ENCODE peak calls at places on chromosomes 2 and 18, in seven cellular contexts. S is HTR-8/SVneo; Y is stimulated activated CD8-positive, alpha-beta memory T cell treated with anti-CD3 and anti-CD28 coated beads, Interleukin-4, amount 100 ng/mL, for 1 hour; Q is GM23338; Z is NCI-H460; M is CD8-positive, alpha-beta T cell; I is activated T-cell treated with anti-CD3 and anti-CD28 coated beads for 48 hours. V is an unnamed sample.

GRCh38 chr18:69845588-69846506 is 101.8 kb downstream of the CD226 start:
- DNase-seq in S (no peak), Y (no peak), Q (peak; percentile 43), Z (peak; percentile 59), M (no peak), I (no peak), V (no peak)

GRCh38 chr2:130332271-130333073 is 10.2 kb upstream of the IMP4 start:
- DNase-seq in S (peak; percentile 74), Y (peak; percentile 36), Q (peak; percentile 82), Z (peak; percentile 72), M (peak; percentile 80), I (peak; percentile 68), V (no peak)

GRCh38 chr18:54233228-54233625 is 8.8 kb upstream of the MBD2 start:
- DNase-seq in S (no peak), Y (no peak), Q (no peak), Z (no peak), M (no peak), I (no peak), V (no peak)

GRCh38 chr2:201856561-201856960 is 50.2 kb downstream of the CDK15 start:
- DNase-seq in S (no peak), Y (no peak), Q (no peak), Z (no peak), M (no peak), I (no peak), V (no peak)

GRCh38 chr2:102932521-102932920 is 170.7 kb downstream of the TMEM182 start:
- DNase-seq in S (no peak), Y (no peak), Q (no peak), Z (no peak), M (no peak), I (no peak), V (no peak)

GRCh38 chr2:205679410-205680009 is 2.8 kb upstream of the NRP2 start:
- DNase-seq in S (no peak), Y (no peak), Q (peak; percentile 37), Z (no peak), M (no peak), I (no peak), V (no peak)

GRCh38 chr2:65991332-65991731 is 443.6 kb upstream of the MEIS1 start:
- DNase-seq in S (no peak), Y (no peak), Q (peak; percentile 5), Z (no peak), M (no peak), I (no peak), V (no peak)

GRCh38 chr18:78805840-78806239 is 173.8 kb upstream of the SALL3 start:
- DNase-seq in S (no peak), Y (no peak), Q (no peak), Z (no peak), M (no peak), I (no peak), V (no peak)

GRCh38 chr2:23592898-23593297 is 207.9 kb downstream of the KLHL29 start:
- DNase-seq in S (no peak), Y (no peak), Q (no peak), Z (no peak), M (no peak), I (no peak), V (no peak)

GRCh38 chr2:182715121-182715895 is 749 bp upstream of the DNAJC10 start:
- DNase-seq in S (peak; percentile 17), Y (no peak), Q (no peak), Z (peak; percentile 40), M (no peak), I (no peak), V (no peak)

GRCh38 chr2:105888625-105889024 is 143.9 kb downstream of the NCK2 start:
- DNase-seq in S (no peak), Y (no peak), Q (peak; percentile 58), Z (no peak), M (no peak), I (no peak), V (no peak)

GRCh38 chr2:147495741-147496140 is 349.1 kb upstream of the ACVR2A start:
- DNase-seq in S (no peak), Y (no peak), Q (no peak), Z (no peak), M (no peak), I (no peak), V (no peak)

GRCh38 chr2:21715865-21716264 is 592.1 kb downstream of the TDRD15 start:
- DNase-seq in S (no peak), Y (no peak), Q (peak; percentile 2), Z (no peak), M (no peak), I (no peak), V (no peak)

GRCh38 chr2:95099910-95100309 is 21.7 kb downstream of the MRPS5 start:
- DNase-seq in S (no peak), Y (no peak), Q (no peak), Z (no peak), M (no peak), I (no peak), V (no peak)

GRCh38 chr18:22268641-22269128 is 99.3 kb downstream of the GATA6 start:
- DNase-seq in S (no peak), Y (no peak), Q (no peak), Z (no peak), M (no peak), I (no peak), V (no peak)

GRCh38 chr18:79385326-79385725 is 10.4 kb upstream of the NFATC1 start:
- DNase-seq in S (no peak), Y (no peak), Q (no peak), Z (no peak), M (no peak), I (no peak), V (no peak)

GRCh38 chr2:9333591-9334171 is 89.6 kb downstream of the ITGB1BP1 start:
- DNase-seq in S (peak; percentile 82), Y (no peak), Q (peak; percentile 76), Z (peak; percentile 82), M (no peak), I (no peak), V (peak; percentile 63)

GRCh38 chr2:161788175-161788574 is 164.0 kb downstream of the SLC4A10 start:
- DNase-seq in S (no peak), Y (no peak), Q (no peak), Z (no peak), M (no peak), I (no peak), V (no peak)

GRCh38 chr2:86807462-86808275 is 17.0 kb upstream of the CD8A start:
- DNase-seq in S (peak; percentile 76), Y (no peak), Q (peak; percentile 82), Z (no peak), M (peak; percentile 87), I (peak; percentile 64), V (peak; percentile 3)

GRCh38 chr2:157052685-157053224 is 204.8 kb upstream of the GALNT5 start:
- DNase-seq in S (peak; percentile 37), Y (no peak), Q (no peak), Z (peak; percentile 43), M (no peak), I (no peak), V (peak; percentile 24)